ENCODE peak calls at places on chromosome 10, in eight cellular contexts. I, K, B, Z, Q, O, M and E are unnamed samples.

GRCh38 chr10:33066558-33067236 is 108.7 kb upstream of the ITGB1 start:
- DNase-seq in M (no peak), O (no peak), Q (no peak), B (no peak), I (no peak), K (no peak), Z (no peak), E (no peak)

GRCh38 chr10:81127931-81128330 is 590.2 kb downstream of the SH2D4B start:
- DNase-seq in K (no peak), M (no peak), Q (no peak), Z (no peak), I (no peak), B (no peak), O (no peak), E (no peak)

GRCh38 chr10:125886914-125887512 is 5.9 kb upstream of the DHX32 start:
- DNase-seq in B (no peak), M (no peak), Z (no peak), I (no peak), K (no peak), Q (no peak), O (no peak), E (no peak)

GRCh38 chr10:4276151-4276550 is 491.1 kb upstream of the KLF6 start:
- DNase-seq in Z (no peak), I (no peak), Q (no peak), M (no peak), K (no peak), B (no peak), O (peak), E (no peak)

GRCh38 chr10:43939939-43940810 is 291.5 kb upstream of the ZNF32 start:
- DNase-seq in K (no peak), I (no peak), Z (no peak), O (peak), M (no peak), B (no peak), Q (no peak), E (no peak)

GRCh38 chr10:23543696-23544095 is 104.8 kb downstream of the OTUD1 start:
- DNase-seq in I (no peak), B (no peak), Z (no peak), Q (no peak), M (no peak), O (no peak), K (no peak), E (no peak)

GRCh38 chr10:17210361-17210760 is 8.9 kb upstream of the TRDMT1 start:
- DNase-seq in B (no peak), Q (no peak), Z (no peak), M (no peak), K (no peak), I (no peak), O (no peak), E (no peak)

GRCh38 chr10:101658910-101659309 is 36.1 kb downstream of the FBXW4 start:
- DNase-seq in B (no peak), I (no peak), M (no peak), Q (no peak), K (no peak), O (no peak), Z (no peak), E (no peak)

GRCh38 chr10:114017873-114018272 is 25.8 kb upstream of the ADRB1 start:
- DNase-seq in K (no peak), Q (no peak), I (no peak), O (no peak), M (no peak), B (no peak), Z (no peak), E (no peak)

GRCh38 chr10:102462512-102463054 is 11.2 kb upstream of the C10orf95 start:
- DNase-seq in Z (no peak), I (no peak), Q (no peak), O (no peak), B (no peak), K (no peak), M (no peak), E (no peak)

GRCh38 chr10:108374991-108375390 is 1210.5 kb upstream of the SORCS1 start:
- DNase-seq in I (no peak), O (no peak), K (no peak), Z (no peak), B (no peak), Q (no peak), M (no peak), E (no peak)

GRCh38 chr10:59276928-59277327 is 85.4 kb downstream of the FAM13C start:
- DNase-seq in B (no peak), M (no peak), K (no peak), Z (no peak), Q (no peak), O (no peak), I (no peak), E (no peak)

GRCh38 chr10:59279991-59280390 is 82.4 kb downstream of the FAM13C start:
- DNase-seq in M (no peak), Q (no peak), B (no peak), O (no peak), I (no peak), Z (no peak), K (no peak), E (no peak)

GRCh38 chr10:59273453-59273852 is 88.9 kb downstream of the FAM13C start:
- DNase-seq in M (no peak), I (no peak), Z (no peak), B (no peak), Q (no peak), O (no peak), K (no peak), E (no peak)

GRCh38 chr10:59279476-59279875 is 82.9 kb downstream of the FAM13C start:
- DNase-seq in B (no peak), Q (no peak), I (no peak), O (no peak), Z (no peak), K (no peak), M (no peak), E (no peak)

DNA sequence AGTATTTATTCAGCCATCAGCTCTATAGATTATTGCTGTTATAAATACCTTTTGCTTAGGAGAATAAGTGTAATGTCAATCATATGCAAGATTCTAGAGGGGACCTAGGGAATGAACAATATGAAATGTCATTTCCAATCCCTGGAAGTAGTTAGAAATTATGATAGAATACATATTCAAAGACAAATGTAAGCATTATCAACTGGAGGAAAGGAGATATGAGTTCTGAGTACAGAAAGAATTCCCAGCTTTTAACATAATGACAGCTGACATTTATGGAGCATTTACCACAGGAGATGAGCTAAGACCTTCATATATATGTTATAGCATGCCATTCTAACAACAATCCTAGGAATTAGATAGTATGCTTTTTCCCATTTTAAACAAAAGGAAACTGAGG is 86.2 kb downstream of the FAM13C start:
- DNase-seq in M (no peak), B (no peak), I (no peak), Q (no peak), Z (no peak), K (no peak), O (no peak), E (no peak)
- TF ChIP-seq POLR2AphosphoS5 in M (no peak), B (no peak), I (no peak), Q (no peak), Z (no peak), K (no peak), O (no peak), E (no peak)

DNA sequence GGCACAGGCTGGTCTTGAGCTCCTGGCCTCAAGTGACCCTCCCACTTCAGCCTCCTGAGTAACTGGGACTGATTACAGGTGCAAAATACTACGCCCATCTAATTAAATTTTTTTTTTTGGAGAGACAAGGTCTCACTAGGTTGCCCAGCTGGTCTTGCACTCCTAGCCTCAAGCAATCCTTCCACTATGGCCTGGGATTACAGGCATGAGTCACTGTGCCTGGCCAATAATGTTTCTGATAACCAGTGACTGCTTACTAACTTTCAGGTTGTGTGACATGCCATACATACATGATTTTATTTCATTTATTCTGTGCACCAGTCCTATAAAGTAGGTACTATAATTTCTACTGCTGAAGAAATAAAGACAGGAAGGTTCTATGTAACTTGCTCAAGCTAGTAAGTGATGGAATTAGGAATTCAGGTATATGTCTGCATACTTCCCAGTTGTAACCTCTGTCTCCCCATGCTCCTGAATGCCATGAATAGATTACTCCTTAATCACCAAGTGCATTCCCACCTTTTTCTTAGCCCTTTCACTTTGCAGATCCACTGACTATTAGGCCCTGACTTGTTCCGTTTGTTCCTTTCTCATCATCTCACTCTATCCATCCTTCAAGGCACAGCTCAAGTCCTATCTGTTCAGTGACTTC is 28.1 kb downstream of the MCU start:
- DNase-seq in B (no peak), O (no peak), Q (no peak), I (no peak), M (no peak), K (no peak), Z (no peak), E (no peak)
- TF ChIP-seq EP300 in B (no peak), O (no peak), Q (no peak), I (no peak), M (no peak), K (no peak), Z (no peak), E (no peak)

DNA sequence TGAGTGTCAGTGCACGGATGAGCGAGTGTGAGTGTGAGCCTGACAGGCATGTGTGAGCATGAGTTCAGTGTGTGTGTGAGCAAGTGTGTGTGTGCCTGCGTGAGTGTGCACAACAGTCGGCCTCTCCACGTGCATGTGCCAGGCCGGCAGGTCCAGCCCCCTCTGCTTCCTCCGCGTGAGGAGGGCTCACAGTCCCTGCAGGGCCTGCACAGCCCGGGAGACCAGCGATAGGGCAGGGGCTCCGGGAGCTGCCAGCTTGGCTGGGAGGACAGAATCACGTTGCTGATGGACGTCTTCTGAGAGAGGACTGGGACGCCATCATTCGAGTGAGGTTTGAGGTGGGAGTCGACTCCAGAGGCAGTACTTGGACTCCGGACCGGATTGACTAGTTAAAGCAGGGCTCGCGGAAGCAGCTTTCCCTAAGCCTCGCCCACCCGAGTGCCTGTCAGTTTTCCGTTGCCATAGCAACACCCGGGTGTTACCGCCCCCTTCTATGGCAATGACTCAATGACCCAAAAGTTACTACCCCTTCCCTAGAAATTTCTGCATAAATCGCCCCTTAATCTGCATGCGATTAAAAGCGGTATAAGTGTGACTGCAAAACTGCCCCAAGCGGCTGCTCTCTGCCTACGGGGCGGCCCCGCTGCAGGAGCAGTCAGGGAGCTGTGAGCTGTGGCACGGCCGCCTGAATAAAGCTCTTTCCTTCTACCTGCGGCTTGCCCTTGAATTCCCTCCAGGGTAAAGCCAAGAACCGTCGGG is 19.7 kb upstream of the CFAP46 start:
- DNase-seq in O (no peak), K (peak), Q (peak), B (peak), Z (no peak), I (peak), M (peak), E (peak)
- TF ChIP-seq POLR2A in O (no peak), K (no peak), Q (no peak), B (no peak), Z (no peak), I (no peak), M (no peak), E (no peak)

DNA sequence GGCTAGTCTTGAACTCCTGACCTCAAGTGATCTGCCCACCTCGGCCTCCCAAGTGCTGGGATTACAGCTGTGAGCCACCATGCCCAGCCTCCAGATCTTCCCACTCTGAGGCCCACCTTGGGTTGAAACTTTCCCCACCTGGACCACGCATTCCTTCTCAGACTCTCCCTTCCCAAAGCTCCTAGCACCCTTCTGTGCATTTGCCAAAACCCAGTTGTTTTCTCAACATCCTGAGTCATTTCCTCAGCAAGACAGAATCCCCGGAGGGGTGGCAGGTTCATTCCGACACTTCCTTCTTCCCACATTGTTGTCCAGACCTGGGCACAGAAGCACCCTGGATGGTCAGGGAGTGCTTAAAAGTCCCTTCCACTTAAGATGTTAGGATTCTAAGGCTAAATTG is 28.9 kb downstream of the BAG3 start:
- DNase-seq in B (no peak), K (no peak), I (no peak), M (peak), Z (no peak), Q (no peak), O (no peak), E (no peak)
- TF ChIP-seq POLR2AphosphoS5 in B (no peak), K (no peak), I (no peak), M (peak), Z (no peak), Q (no peak), O (no peak), E (no peak)